ENCODE peak calls at places on chromosomes 5 and 9, in eight cellular contexts. G, B, J, C, T, I, P and V are unnamed samples.
A peak's percentile ranks its signal among the peaks of the same experiment; 100 is the strongest.

GRCh38 chr5:21680196-21680595 is 1172.9 kb downstream of the CDH12 start:
- DNase-seq in G (no peak), P (no peak), I (no peak), J (peak; percentile 92), T (peak; percentile 17), B (peak; percentile 93), C (no peak), V (no peak)

GRCh38 chr9:36120705-36121104 is 15.8 kb upstream of the GLIPR2 start:
- DNase-seq in C (no peak), J (no peak), P (no peak), B (no peak), T (no peak), G (no peak), I (no peak), V (no peak)

GRCh38 chr5:102715405-102715804 is 39.7 kb upstream of the PAM start:
- DNase-seq in J (peak; percentile 84), I (peak; percentile 83), P (no peak), C (no peak), T (peak; percentile 12), B (peak; percentile 90), G (peak; percentile 60), V (no peak)

GRCh38 chr5:77900691-77901090 is 124.6 kb upstream of the TBCA start:
- DNase-seq in P (no peak), J (no peak), G (no peak), C (no peak), I (no peak), T (no peak), B (no peak), V (no peak)

GRCh38 chr5:64615895-64616294 is 74.4 kb upstream of the SHISAL2B start:
- DNase-seq in C (peak; percentile 19), I (no peak), T (no peak), P (no peak), B (no peak), G (no peak), J (no peak), V (no peak)

GRCh38 chr9:35318741-35319140 is 156.9 kb downstream of the UNC13B start:
- DNase-seq in I (no peak), C (no peak), G (no peak), T (no peak), B (no peak), J (no peak), P (no peak), V (no peak)

GRCh38 chr5:35785601-35786085 is 71.0 kb upstream of the IL7R start:
- DNase-seq in T (no peak), B (no peak), P (no peak), I (no peak), G (no peak), C (no peak), J (no peak), V (no peak)

GRCh38 chr5:142981886-142982820 is 212.0 kb downstream of the ARHGAP26 start:
- DNase-seq in I (peak; percentile 86), C (no peak), G (no peak), B (peak; percentile 92), P (peak; percentile 63), T (peak; percentile 69), J (peak; percentile 84), V (no peak)

GRCh38 chr5:120994112-120994511 is 530.0 kb downstream of the PRR16 start:
- DNase-seq in T (no peak), I (no peak), J (no peak), C (no peak), G (no peak), P (no peak), B (no peak), V (no peak)

GRCh38 chr5:10896016-10896415 is 135.0 kb upstream of the DAP start:
- DNase-seq in C (no peak), G (no peak), J (no peak), T (no peak), I (no peak), B (no peak), P (peak; percentile 27), V (no peak)

GRCh38 chr9:129415031-129415953 is 205.6 kb downstream of the C9orf50 start:
- DNase-seq in I (no peak), C (no peak), J (no peak), T (no peak), P (peak; percentile 66), G (no peak), B (no peak), V (no peak)

GRCh38 chr5:37375091-37375490 is 4.0 kb upstream of the WDR70 start:
- DNase-seq in P (no peak), J (no peak), T (no peak), C (no peak), G (no peak), B (no peak), I (no peak), V (no peak)

GRCh38 chr9:4225291-4226119 is 74.4 kb downstream of the GLIS3 start:
- DNase-seq in I (peak; percentile 42), P (no peak), C (no peak), J (peak; percentile 93), B (peak; percentile 95), G (peak; percentile 62), T (no peak), V (peak; percentile 57)
- H3K4me2 ChIP-seq in I (no peak overlapping the region), P (no peak overlapping the region), C (no peak overlapping the region), J (peak overlapping the region; percentile 55), B (peak overlapping the region; percentile 49), G (peak overlapping the region; percentile 42), T (no peak overlapping the region), V (no peak overlapping the region)

GRCh38 chr9:80059191-80059590 is 487.4 kb downstream of the TLE4 start:
- DNase-seq in C (no peak), I (no peak), T (no peak), B (no peak), P (no peak), J (no peak), G (no peak), V (no peak)
- H3K9me3 ChIP-seq in C (no peaks in the 10 kb centered on the region), I (no peaks in the 10 kb centered on the region), T (no peaks in the 10 kb centered on the region), B (peaks cover 2% of the 10 kb centered on the region), P (no peaks in the 10 kb centered on the region), J (no peaks in the 10 kb centered on the region), G (peaks cover 10% of the 10 kb centered on the region), V (peaks cover 3% of the 10 kb centered on the region)

DNA sequence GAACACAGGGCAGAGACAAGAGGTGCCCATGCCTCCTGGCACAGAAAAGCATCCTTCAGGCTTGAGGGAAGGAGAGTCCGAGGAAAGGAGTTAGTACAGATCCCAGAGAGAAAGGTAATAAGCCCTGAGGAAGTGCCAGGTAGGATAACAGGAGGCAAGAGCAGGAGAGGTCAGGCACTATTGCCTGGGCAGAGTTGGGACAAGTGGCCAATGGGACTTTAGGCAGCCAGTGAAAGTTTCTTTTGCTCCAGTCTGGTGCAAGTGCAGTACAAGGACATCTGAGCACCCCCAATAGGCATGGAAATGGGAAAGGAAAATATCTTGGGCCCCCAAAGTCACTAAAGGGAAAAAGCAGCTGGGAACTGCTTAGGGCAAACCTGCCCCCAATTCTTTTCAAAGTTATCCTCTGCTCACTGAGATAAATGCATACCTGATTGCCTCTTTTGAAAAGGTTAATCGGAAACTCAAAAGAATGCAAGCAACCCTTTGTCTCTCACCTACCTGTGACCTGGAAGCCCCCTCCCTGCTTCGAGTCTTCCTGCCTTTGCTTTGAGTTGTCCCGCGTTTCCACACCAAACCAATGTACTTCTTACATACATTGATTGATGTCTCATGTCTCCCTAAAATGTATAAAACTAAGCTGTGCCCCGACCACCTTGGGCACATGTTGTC is 46.5 kb downstream of the ELOVL7 start:
- DNase-seq in B (no peak), J (no peak), G (no peak), T (no peak), C (no peak), P (no peak), I (no peak), V (no peak)
- H3K4me2 ChIP-seq in B (no peak overlapping the region), J (no peak overlapping the region), G (no peak overlapping the region), T (no peak overlapping the region), C (no peak overlapping the region), P (no peak overlapping the region), I (no peak overlapping the region), V (no peak overlapping the region)

DNA sequence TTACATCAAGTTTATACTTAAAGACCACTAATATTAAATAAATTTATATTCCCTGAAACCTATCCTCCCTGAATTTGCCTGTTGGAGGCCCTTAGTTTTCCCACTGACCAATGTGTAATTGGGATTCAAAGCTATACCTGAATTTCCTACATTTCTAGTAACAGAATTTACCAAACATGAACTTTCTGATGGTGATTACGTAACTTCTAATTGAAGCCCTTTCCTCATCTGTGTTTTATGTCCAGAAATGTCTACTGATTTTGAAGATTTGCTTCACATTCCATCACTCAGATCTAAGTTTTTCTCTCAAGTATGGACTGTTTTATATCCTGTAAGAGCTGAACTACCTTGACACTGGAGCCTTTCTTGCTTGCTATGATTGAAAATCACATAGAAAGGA is 12.8 kb downstream of the ZFP62 start:
- DNase-seq in G (no peak), C (no peak), P (no peak), B (no peak), J (no peak), I (no peak), T (no peak), V (no peak)
- H3K9me3 ChIP-seq in G (peaks cover 35% of the 10 kb centered on the region), C (peaks cover 40% of the 10 kb centered on the region), P (peaks cover 41% of the 10 kb centered on the region), B (peaks cover 57% of the 10 kb centered on the region), J (no peaks in the 10 kb centered on the region), I (peaks cover 10% of the 10 kb centered on the region), T (peaks cover 81% of the 10 kb centered on the region), V (peaks cover 54% of the 10 kb centered on the region)

GRCh38 chr5:135560858-135561257 is 17.9 kb downstream of the CXCL14 start:
- DNase-seq in T (peak; percentile 65), C (peak; percentile 21), I (no peak), J (peak; percentile 88), P (peak; percentile 94), G (peak; percentile 65), B (peak; percentile 70), V (peak; percentile 96)
- H3K4me2 ChIP-seq in T (no peak overlapping the region), C (no peak overlapping the region), I (no peak overlapping the region), J (no peak overlapping the region), P (no peak overlapping the region), G (no peak overlapping the region), B (peak overlapping the region; percentile 58), V (no peak overlapping the region)